ENCODE peak calls at places on chromosomes 7 and 10, in ten cellular contexts. A, G, Q, V, T, J, P, F, L and D are unnamed samples. For H3K36me3, the result is how much of the 10 kb centered on the place peaks cover.

GRCh38 chr10:18205098-18205834 is 65.0 kb downstream of the CACNB2 start:
- DNase-seq in A (no peak), G (no peak), Q (no peak), V (no peak), T (peak), J (no peak), P (no peak), F (no peak), L (no peak), D (no peak)

GRCh38 chr7:134845461-134845860 is 66.0 kb downstream of the CALD1 start:
- DNase-seq in A (no peak), G (no peak), Q (no peak), V (no peak), T (no peak), J (no peak), P (no peak), F (no peak), L (no peak), D (peak)

GRCh38 chr10:133271521-133272300 is 5.0 kb downstream of the ADAM8 start:
- DNase-seq in A (no peak), G (no peak), Q (no peak), V (no peak), T (no peak), J (peak), P (no peak), F (no peak), L (no peak), D (no peak)

GRCh38 chr7:116526897-116527296 is 2.1 kb downstream of the CAV1 start:
- DNase-seq in A (no peak), G (no peak), Q (no peak), V (no peak), T (no peak), J (no peak), P (no peak), F (no peak), L (no peak), D (no peak)

GRCh38 chr7:147400926-147401325 is 1189.6 kb upstream of the C7orf33 start:
- DNase-seq in A (no peak), G (no peak), Q (no peak), V (no peak), T (no peak), J (no peak), P (no peak), F (no peak), L (no peak), D (no peak)

GRCh38 chr7:2521952-2522591 is 2.5 kb downstream of the LFNG start:
- DNase-seq in A (no peak), G (peak), Q (peak), V (peak), T (no peak), J (peak), P (no peak), F (no peak), L (peak), D (no peak)

GRCh38 chr7:101243786-101244384 is 996 bp downstream of the FIS1 start:
- DNase-seq in A (no peak), G (peak), Q (peak), V (peak), T (no peak), J (no peak), P (peak), F (no peak), L (peak), D (peak)

GRCh38 chr7:77427996-77428603 is 12.0 kb upstream of the GSAP start:
- DNase-seq in A (no peak), G (no peak), Q (peak), V (no peak), T (peak), J (no peak), P (peak), F (no peak), L (peak), D (no peak)

GRCh38 chr10:101055416-101055815 is 6.4 kb upstream of the KAZALD1 start:
- DNase-seq in A (no peak), G (no peak), Q (no peak), V (no peak), T (no peak), J (no peak), P (no peak), F (no peak), L (no peak), D (no peak)
- TF ChIP-seq CTCF in A (peak), G (no peak), Q (no peak), V (no peak), T (no peak), J (no peak), P (peak), F (no peak), L (peak), D (peak)

GRCh38 chr10:75911426-75911825 is 480.0 kb downstream of the LRMDA start:
- DNase-seq in A (no peak), G (no peak), Q (no peak), V (no peak), T (no peak), J (no peak), P (no peak), F (no peak), L (no peak), D (no peak)

GRCh38 chr10:75904499-75905283 is 473.3 kb downstream of the LRMDA start:
- DNase-seq in A (no peak), G (no peak), Q (no peak), V (no peak), T (no peak), J (no peak), P (no peak), F (no peak), L (peak), D (no peak)

DNA sequence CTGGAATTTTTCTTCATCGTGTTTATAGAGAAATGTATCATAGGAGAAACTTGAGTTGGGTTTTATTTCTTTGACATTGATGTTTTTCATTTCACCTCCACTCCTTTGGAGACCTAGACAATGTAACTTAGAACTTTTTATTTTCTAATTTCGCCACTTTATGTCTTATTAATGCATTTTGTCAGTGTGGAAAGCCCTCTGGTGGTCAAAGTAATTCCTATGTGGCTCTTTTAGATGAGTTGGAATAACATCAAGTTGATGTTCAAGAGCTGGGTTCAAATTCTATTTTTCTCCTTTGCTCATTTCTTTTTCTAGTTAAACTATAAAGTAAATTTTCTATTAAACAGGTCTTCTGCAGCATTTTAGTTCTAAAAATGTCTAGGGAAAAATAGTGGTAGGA is 478.6 kb downstream of the LRMDA start:
- DNase-seq in A (no peak), G (no peak), Q (peak), V (no peak), T (peak), J (no peak), P (peak), F (no peak), L (no peak), D (no peak)
- H3K4me3 ChIP-seq in A (no peak), G (no peak), Q (no peak), V (no peak), T (no peak), J (no peak), P (no peak), F (no peak), L (no peak), D (no peak)

GRCh38 chr10:1109795-1110673 is 53.8 kb downstream of the WDR37 start:
- DNase-seq in A (no peak), G (no peak), Q (peak), V (peak), T (peak), J (peak), P (peak), F (peak), L (peak), D (peak)
- H3K36me3 ChIP-seq in A (half or more), G (under half), Q (half or more), V (under half), T (half or more), J (half or more), P (under half), F (under half), L (under half), D (under half)

GRCh38 chr7:155649588-155649987 is 5.1 kb downstream of the RBM33 start:
- DNase-seq in A (no peak), G (no peak), Q (no peak), V (no peak), T (no peak), J (no peak), P (no peak), F (no peak), L (no peak), D (no peak)
- TF ChIP-seq CTCF in A (no peak), G (no peak), Q (no peak), V (no peak), T (no peak), J (no peak), P (no peak), F (no peak), L (no peak), D (no peak)

GRCh38 chr7:143362126-143362961 is at the start of gene FAM131B:
- DNase-seq in A (no peak), G (no peak), Q (no peak), V (no peak), T (no peak), J (no peak), P (no peak), F (no peak), L (peak), D (peak)
- H3K4me3 ChIP-seq in A (peak), G (peak), Q (no peak), V (peak), T (peak), J (peak), P (peak), F (peak), L (peak), D (peak)

GRCh38 chr7:98192781-98193457 is 18.3 kb upstream of the BHLHA15 start:
- DNase-seq in A (no peak), G (no peak), Q (no peak), V (peak), T (peak), J (no peak), P (no peak), F (no peak), L (no peak), D (no peak)

GRCh38 chr7:98193474-98194180 is 17.6 kb upstream of the BHLHA15 start:
- DNase-seq in A (no peak), G (no peak), Q (no peak), V (no peak), T (no peak), J (no peak), P (no peak), F (no peak), L (no peak), D (no peak)

GRCh38 chr7:98189559-98189958 is 21.7 kb upstream of the BHLHA15 start:
- DNase-seq in A (no peak), G (no peak), Q (no peak), V (peak), T (no peak), J (no peak), P (no peak), F (no peak), L (no peak), D (no peak)

GRCh38 chr7:98194186-98194585 is 17.1 kb upstream of the BHLHA15 start:
- DNase-seq in A (no peak), G (no peak), Q (no peak), V (no peak), T (no peak), J (no peak), P (no peak), F (no peak), L (no peak), D (no peak)

GRCh38 chr7:98191668-98192431 is 19.4 kb upstream of the BHLHA15 start:
- DNase-seq in A (no peak), G (no peak), Q (no peak), V (peak), T (no peak), J (no peak), P (no peak), F (no peak), L (no peak), D (no peak)
- H3K36me3 ChIP-seq in A (under half), G (under half), Q (under half), V (under half), T (under half), J (half or more), P (under half), F (under half), L (under half), D (under half)